ENCODE peak calls at places on chromosomes 6 and 20, in five cellular contexts. D, O, I, T and C are unnamed samples.
A peak's percentile ranks its signal among the peaks of the same experiment; 100 is the strongest.

GRCh38 chr6:17336425-17336824 is 55.3 kb downstream of the RBM24 start:
- DNase-seq in I (no peak), T (peak; percentile 67), D (no peak), O (no peak), C (peak; percentile 38)

GRCh38 chr6:20370801-20371200 is 30.9 kb upstream of the E2F3 start:
- DNase-seq in I (no peak), O (no peak), D (no peak), T (no peak), C (no peak)

GRCh38 chr6:18186033-18186432 is 30.8 kb downstream of the KDM1B start:
- DNase-seq in O (no peak), I (peak; percentile 52), T (peak; percentile 66), D (no peak), C (no peak)

GRCh38 chr20:19903168-19903676 is 113.9 kb upstream of the NAA20 start:
- DNase-seq in I (peak; percentile 10), T (peak; percentile 78), O (peak; percentile 79), D (peak; percentile 25), C (peak; percentile 43)

GRCh38 chr6:14758421-14759043 is 487.3 kb upstream of the JARID2 start:
- DNase-seq in O (no peak), I (no peak), D (no peak), T (no peak), C (no peak)

GRCh38 chr6:90369024-90369519 is 72.4 kb upstream of the BACH2 start:
- DNase-seq in D (no peak), O (peak; percentile 88), I (peak; percentile 88), T (peak; percentile 100), C (peak; percentile 99)

GRCh38 chr20:58202039-58202438 is 26.4 kb downstream of the ANKRD60 start:
- DNase-seq in D (no peak), O (no peak), T (no peak), I (no peak), C (peak; percentile 14)

GRCh38 chr6:168155193-168155592 is 76.2 kb upstream of the FRMD1 start:
- DNase-seq in T (peak; percentile 28), D (no peak), I (no peak), O (peak; percentile 46), C (peak; percentile 45)

GRCh38 chr20:58131581-58132142 is 96.8 kb downstream of the ANKRD60 start:
- DNase-seq in D (no peak), I (no peak), O (peak; percentile 44), T (peak; percentile 89), C (peak; percentile 87)

GRCh38 chr6:119602215-119603178 is 252.9 kb upstream of the MAN1A1 start:
- DNase-seq in I (no peak), D (no peak), T (no peak), O (no peak), C (peak; percentile 44)

GRCh38 chr20:41394081-41394480 is 27.5 kb upstream of the EMILIN3 start:
- DNase-seq in T (no peak), O (no peak), D (no peak), I (no peak), C (no peak)

GRCh38 chr20:41395669-41396664 is 29.3 kb upstream of the EMILIN3 start:
- DNase-seq in I (peak; percentile 46), O (no peak), T (no peak), D (no peak), C (no peak)

GRCh38 chr20:41394931-41395668 is 28.5 kb upstream of the EMILIN3 start:
- DNase-seq in I (no peak), O (no peak), T (no peak), D (no peak), C (no peak)

GRCh38 chr20:41393705-41394066 is 27.1 kb upstream of the EMILIN3 start:
- DNase-seq in O (no peak), I (no peak), D (no peak), T (no peak), C (no peak)

DNA sequence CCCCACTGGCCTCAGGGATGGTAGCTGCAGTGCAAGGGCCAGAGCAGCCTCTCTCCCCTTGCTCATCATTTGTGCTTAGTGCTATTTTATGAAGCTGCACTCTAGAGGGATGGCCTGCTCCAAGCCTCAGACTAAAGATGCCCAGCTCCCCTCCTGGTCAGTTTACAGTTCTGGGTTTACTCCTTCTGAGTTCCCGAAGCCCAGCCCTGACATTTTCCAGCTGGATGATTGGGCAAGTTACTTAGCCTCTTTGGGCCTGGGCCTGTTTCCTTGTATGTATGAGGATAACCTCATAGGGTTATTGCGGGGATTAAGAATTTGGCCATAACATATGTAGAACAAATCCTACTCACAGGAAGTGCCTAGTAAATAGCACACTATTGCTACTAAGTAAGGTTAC is 31.8 kb upstream of the EMILIN3 start:
- DNase-seq in O (peak; percentile 85), T (no peak), D (no peak), I (no peak), C (peak; percentile 20)
- H3K4me3 ChIP-seq in O (no peak overlapping the region), T (no peak overlapping the region), D (no peak overlapping the region), I (no peak overlapping the region), C (no peak overlapping the region)

DNA sequence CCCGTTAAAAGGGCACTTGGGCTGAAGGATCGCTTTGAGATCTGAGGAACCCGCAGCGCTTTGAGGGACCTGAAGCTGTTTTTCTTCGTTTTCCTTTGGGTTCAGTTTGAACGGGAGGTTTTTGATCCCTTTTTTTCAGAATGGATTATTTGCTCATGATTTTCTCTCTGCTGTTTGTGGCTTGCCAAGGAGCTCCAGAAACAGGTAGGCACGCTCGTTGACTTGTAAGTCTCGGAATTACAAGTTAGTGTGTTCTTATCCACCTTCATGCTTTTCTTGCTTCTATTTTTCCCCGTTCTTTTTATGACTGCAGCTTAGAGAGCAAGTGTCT is 294 bp downstream of the EDN1 start:
- DNase-seq in O (no peak), I (no peak), T (no peak), D (no peak), C (no peak)
- TF ChIP-seq CTCF in O (no peak), I (no peak), T (no peak), D (no peak), C (no peak)

DNA sequence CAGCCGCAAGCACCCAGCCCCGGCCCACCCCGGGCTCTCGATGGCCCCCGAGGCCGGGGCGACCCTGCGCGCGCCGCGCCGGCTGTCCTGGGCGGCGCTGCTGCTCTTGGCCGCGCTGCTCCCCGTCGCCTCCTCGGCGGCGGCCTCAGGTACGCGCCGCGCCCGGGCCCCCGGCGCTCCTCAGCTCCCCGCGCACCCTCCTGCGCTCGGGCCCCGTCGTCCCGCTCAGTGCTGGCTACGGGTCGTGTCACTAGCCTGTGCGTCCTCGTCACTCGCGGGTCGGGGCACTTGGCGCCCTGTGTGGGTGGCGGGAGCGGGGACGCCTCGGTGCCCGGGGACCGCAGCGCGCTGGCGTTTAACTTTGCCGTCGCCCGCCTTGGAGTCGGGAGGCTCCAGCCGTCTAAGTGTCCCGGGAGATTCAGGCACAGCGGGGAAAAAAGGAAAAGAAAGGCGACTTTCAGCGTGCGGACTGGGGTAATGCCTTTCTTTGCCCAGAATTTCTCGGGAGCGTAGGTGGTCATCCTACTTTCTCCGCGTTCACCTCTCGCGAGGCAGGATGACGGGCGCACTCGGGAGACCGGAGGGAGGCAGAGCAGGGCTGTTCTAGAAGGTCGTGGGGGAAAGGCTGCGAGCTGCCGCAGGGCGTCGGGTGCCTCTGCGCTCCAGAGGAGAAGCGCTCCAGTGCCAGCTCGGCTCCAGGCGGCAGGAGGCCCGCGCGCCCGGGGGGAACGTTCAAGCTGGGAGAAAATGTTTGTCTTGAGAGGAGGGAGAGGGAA is 545 bp downstream of the FNDC1 start:
- DNase-seq in O (peak; percentile 69), D (no peak), I (peak; percentile 86), T (peak; percentile 41), C (peak; percentile 70)
- H3K4me3 ChIP-seq in O (peak overlapping the region; percentile 37), D (no peak overlapping the region), I (peak overlapping the region; percentile 80), T (peak overlapping the region; percentile 52), C (peak overlapping the region; percentile 50)

GRCh38 chr6:73802366-73802765 is 106.4 kb downstream of the CD109 start:
- DNase-seq in D (no peak), I (no peak), T (no peak), O (no peak), C (no peak)

GRCh38 chr6:73798592-73798991 is 102.6 kb downstream of the CD109 start:
- DNase-seq in D (no peak), I (peak; percentile 60), O (peak; percentile 86), T (peak; percentile 99), C (peak; percentile 96)

GRCh38 chr6:73801652-73802268 is 105.8 kb downstream of the CD109 start:
- DNase-seq in D (no peak), O (no peak), I (no peak), T (no peak), C (peak; percentile 51)

GRCh38 chr6:73800997-73801396 is 105.0 kb downstream of the CD109 start:
- DNase-seq in T (peak; percentile 33), D (no peak), I (no peak), O (no peak), C (no peak)

DNA sequence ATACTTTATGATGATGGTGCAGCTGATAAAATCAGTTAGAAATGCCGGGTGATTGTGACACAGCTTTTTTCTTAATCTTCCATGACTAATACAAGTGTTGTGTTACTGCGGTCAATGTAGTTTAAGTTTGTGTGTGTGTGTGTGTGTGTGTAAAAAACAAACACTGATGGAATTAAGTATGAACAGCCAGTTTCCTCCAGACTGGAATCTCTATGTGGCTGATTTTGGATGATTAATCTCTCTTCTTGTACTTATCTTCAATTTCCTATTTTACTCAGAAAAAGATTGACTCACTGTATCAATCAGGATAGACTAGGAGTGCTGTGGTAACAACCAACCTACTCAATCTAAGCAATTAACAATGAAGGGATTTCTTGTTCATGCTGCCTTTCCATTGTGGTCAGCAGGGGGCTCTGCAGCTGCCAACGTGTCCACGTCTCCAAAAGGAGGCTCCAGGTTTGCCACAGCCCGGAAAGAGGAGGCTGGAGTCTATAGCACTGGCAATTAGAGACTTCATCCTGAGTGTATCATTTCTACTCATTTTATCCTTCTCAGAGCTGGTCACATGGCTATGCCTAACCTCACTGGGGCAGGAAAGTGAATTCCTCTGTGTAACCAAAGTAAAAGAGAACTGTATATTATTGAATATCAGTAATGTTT is 107.7 kb downstream of the CD109 start:
- DNase-seq in T (peak; percentile 97), O (no peak), D (peak; percentile 4), I (peak; percentile 78), C (peak; percentile 89)
- TF ChIP-seq CTCF in T (peak; percentile 75), O (no peak), D (peak; percentile 72), I (peak; percentile 78), C (peak; percentile 67)

GRCh38 chr6:31079656-31080261 is 32.6 kb downstream of the C6orf15 start:
- DNase-seq in I (peak; percentile 95), T (peak; percentile 80), O (peak; percentile 74), D (peak; percentile 69), C (peak; percentile 84)
- H3K4me3 ChIP-seq in I (no peak overlapping the region), T (peak overlapping the region; percentile 42), O (no peak overlapping the region), D (no peak overlapping the region), C (no peak overlapping the region)

GRCh38 chr6:161618816-161619454 is 345.1 kb upstream of the AGPAT4 start:
- DNase-seq in I (peak; percentile 71), D (peak; percentile 3), O (no peak), T (peak; percentile 63), C (peak; percentile 86)
- TF ChIP-seq CTCF in I (peak; percentile 45), D (peak; percentile 50), O (no peak), T (peak; percentile 66), C (peak; percentile 32)

GRCh38 chr6:75348882-75349261 is 64.3 kb upstream of the TMEM30A start:
- DNase-seq in T (no peak), O (no peak), I (no peak), D (no peak), C (no peak)
- H3K4me3 ChIP-seq in T (no peak overlapping the region), O (peak overlapping the region; percentile 35), I (peak overlapping the region; percentile 58), D (no peak overlapping the region), C (no peak overlapping the region)

GRCh38 chr20:34637245-34638185 is 39.4 kb downstream of the PIGU start:
- DNase-seq in T (peak; percentile 91), D (no peak), O (peak; percentile 85), I (no peak), C (peak; percentile 85)
- TF ChIP-seq CTCF in T (no peak), D (no peak), O (no peak), I (no peak), C (no peak)